ENCODE peak calls at places on chromosome 5, in four cellular contexts. C, W, N and S are unnamed samples.

GRCh38 chr5:112742424-112742823 is 4.7 kb downstream of the APC start:
- DNase-seq in C (no peak), W (no peak), N (no peak), S (no peak)

GRCh38 chr5:81904861-81905260 is 67.0 kb upstream of the ATG10 start:
- DNase-seq in C (no peak), W (no peak), N (no peak), S (no peak)

GRCh38 chr5:147851578-147851977 is 20.1 kb upstream of the SPINK1 start:
- DNase-seq in C (no peak), W (no peak), N (no peak), S (no peak)

GRCh38 chr5:168908207-168908606 is 329.0 kb upstream of the PANK3 start:
- DNase-seq in C (no peak), W (no peak), N (no peak), S (no peak)

GRCh38 chr5:73950441-73950873 is 324.5 kb downstream of the ARHGEF28 start:
- DNase-seq in C (no peak), W (no peak), N (no peak), S (no peak)

GRCh38 chr5:5105531-5105930 is 34.6 kb upstream of the ADAMTS16 start:
- DNase-seq in C (no peak), W (no peak), N (no peak), S (no peak)

GRCh38 chr5:87020099-87020934 is 247.4 kb upstream of the RASA1 start:
- DNase-seq in C (no peak), W (no peak), N (no peak), S (no peak)

GRCh38 chr5:82597437-82597836 is 319.3 kb upstream of the RPS23 start:
- DNase-seq in C (no peak), W (no peak), N (no peak), S (no peak)

GRCh38 chr5:170739446-170739845 is 44.1 kb upstream of the GABRP start:
- DNase-seq in C (no peak), W (no peak), N (no peak), S (no peak)

GRCh38 chr5:79135790-79136553 is 24.4 kb downstream of the BHMT start:
- DNase-seq in C (no peak), W (no peak), N (no peak), S (no peak)

GRCh38 chr5:31194892-31195291 is 1.4 kb downstream of the CDH6 start:
- DNase-seq in C (no peak), W (no peak), N (no peak), S (no peak)

GRCh38 chr5:86337667-86338460 is 279.9 kb upstream of the COX7C start:
- DNase-seq in C (no peak), W (no peak), N (no peak), S (no peak)

GRCh38 chr5:180605554-180606214 is 14.4 kb upstream of the SCGB3A1 start:
- DNase-seq in C (peak; percentile 56), W (no peak), N (peak; percentile 35), S (no peak)

GRCh38 chr5:155943516-155944407 is 383.2 kb upstream of the SGCD start:
- DNase-seq in C (peak; percentile 24), W (peak; percentile 39), N (no peak), S (peak; percentile 28)

GRCh38 chr5:135705230-135705631 is 126.4 kb upstream of the CXCL14 start:
- DNase-seq in C (no peak), W (no peak), N (no peak), S (no peak)

GRCh38 chr5:2207966-2208544 is 325.3 kb upstream of the IRX4 start:
- DNase-seq in C (no peak), W (peak; percentile 44), N (no peak), S (no peak)

GRCh38 chr5:93022770-93023169 is 558.2 kb downstream of the NR2F1-AS1 start:
- DNase-seq in C (no peak), W (no peak), N (no peak), S (no peak)

GRCh38 chr5:82074968-82075367 is 103.1 kb downstream of the ATG10 start:
- DNase-seq in C (no peak), W (no peak), N (no peak), S (no peak)

GRCh38 chr5:142327111-142327842 is 2.5 kb upstream of the SPRY4 start:
- DNase-seq in C (no peak), W (no peak), N (no peak), S (no peak)